ENCODE peak calls at places on chromosomes 5 and 9, in nine cellular contexts. H, K, P, T, F, R, C, U and L are unnamed samples. For H3K9me3, the result is how much of the 10 kb centered on the place peaks cover.

GRCh38 chr9:126415741-126416370 is 89.2 kb downstream of the MVB12B start:
- DNase-seq in T (no peak), F (no peak), K (no peak), U (no peak), P (peak), R (no peak), H (no peak), C (no peak), L (no peak)

GRCh38 chr5:116237917-116238502 is 153.2 kb downstream of the COMMD10 start:
- DNase-seq in U (no peak), P (no peak), K (peak), H (no peak), R (no peak), T (no peak), F (no peak), C (no peak), L (no peak)

GRCh38 chr9:90948156-90948555 is 146.5 kb downstream of the SYK start:
- DNase-seq in H (no peak), R (no peak), C (no peak), K (no peak), P (no peak), F (no peak), U (no peak), T (no peak), L (no peak)

GRCh38 chr5:177367981-177368960 is 10.5 kb downstream of the RGS14 start:
- DNase-seq in C (peak), P (no peak), U (no peak), K (no peak), T (no peak), F (no peak), H (no peak), R (peak), L (no peak)

GRCh38 chr9:109574061-109574882 is 76.2 kb upstream of the PTPN3 start:
- DNase-seq in K (peak), T (peak), F (no peak), P (no peak), C (no peak), U (no peak), H (no peak), R (no peak), L (no peak)

GRCh38 chr5:135371738-135372232 is 27.2 kb downstream of the MACROH2A1 start:
- DNase-seq in K (no peak), H (no peak), R (no peak), F (no peak), P (no peak), C (no peak), T (no peak), U (no peak), L (no peak)

GRCh38 chr5:116938488-116938887 is 363.9 kb upstream of the SEMA6A start:
- DNase-seq in T (peak), P (no peak), F (no peak), R (no peak), H (no peak), K (peak), C (no peak), U (no peak), L (no peak)

GRCh38 chr5:159906957-159907356 is 9.3 kb upstream of the ADRA1B start:
- DNase-seq in H (no peak), R (no peak), T (no peak), C (no peak), U (no peak), P (no peak), K (no peak), F (peak), L (no peak)

GRCh38 chr9:69083321-69083720 is 47.8 kb downstream of the FXN start:
- DNase-seq in C (no peak), F (no peak), H (no peak), T (no peak), U (no peak), K (no peak), P (no peak), R (no peak), L (no peak)

GRCh38 chr5:38940230-38940858 is 94.5 kb downstream of the OSMR start:
- DNase-seq in C (no peak), T (no peak), H (no peak), F (no peak), R (no peak), K (no peak), P (no peak), U (no peak), L (no peak)

GRCh38 chr5:139335811-139336210 is 5.8 kb upstream of the PAIP2 start:
- DNase-seq in T (no peak), P (no peak), F (no peak), H (no peak), U (no peak), R (no peak), C (no peak), K (no peak), L (no peak)

GRCh38 chr9:130451509-130452388 is 7.0 kb downstream of the ASS1 start:
- DNase-seq in T (no peak), F (peak), U (peak), K (peak), R (peak), C (peak), H (no peak), P (peak), L (no peak)

GRCh38 chr5:33594006-33594405 is 153.2 kb downstream of the TARS1 start:
- DNase-seq in P (no peak), U (no peak), R (no peak), T (no peak), K (no peak), F (no peak), C (no peak), H (no peak), L (no peak)

GRCh38 chr9:70746760-70747159 is 332.3 kb upstream of the KLF9 start:
- DNase-seq in R (no peak), U (no peak), H (no peak), P (no peak), T (no peak), F (no peak), C (no peak), K (no peak), L (no peak)

GRCh38 chr5:127909078-127909477 is 174.5 kb upstream of the SLC12A2 start:
- DNase-seq in H (no peak), C (peak), P (no peak), R (no peak), U (no peak), T (peak), F (peak), K (peak), L (no peak)

GRCh38 chr9:122846371-122847060 is 18.1 kb upstream of the PDCL start:
- DNase-seq in K (no peak), H (no peak), F (no peak), P (no peak), C (no peak), U (no peak), T (no peak), R (no peak), L (no peak)

GRCh38 chr5:72231989-72232703 is 87.9 kb downstream of the MRPS27 start:
- DNase-seq in T (no peak), U (no peak), R (no peak), H (no peak), P (no peak), C (no peak), K (no peak), F (no peak), L (peak)

GRCh38 chr5:10581867-10582511 is 18.1 kb downstream of the ANKRD33B start:
- DNase-seq in T (no peak), R (no peak), U (no peak), H (no peak), P (no peak), C (no peak), K (no peak), F (no peak), L (no peak)

GRCh38 chr9:135726138-135726853 is 24.3 kb downstream of the KCNT1 start:
- DNase-seq in T (no peak), P (no peak), C (no peak), K (peak), H (no peak), R (no peak), F (no peak), U (no peak), L (no peak)

GRCh38 chr9:25396828-25397227 is 281.4 kb downstream of the TUSC1 start:
- DNase-seq in P (no peak), H (no peak), U (no peak), R (no peak), C (no peak), K (no peak), F (no peak), T (no peak), L (no peak)
- H3K9me3 ChIP-seq in P (under half), H (under half), U (under half), R (under half), C (under half), K (under half), F (under half), T (under half), L (under half)

DNA sequence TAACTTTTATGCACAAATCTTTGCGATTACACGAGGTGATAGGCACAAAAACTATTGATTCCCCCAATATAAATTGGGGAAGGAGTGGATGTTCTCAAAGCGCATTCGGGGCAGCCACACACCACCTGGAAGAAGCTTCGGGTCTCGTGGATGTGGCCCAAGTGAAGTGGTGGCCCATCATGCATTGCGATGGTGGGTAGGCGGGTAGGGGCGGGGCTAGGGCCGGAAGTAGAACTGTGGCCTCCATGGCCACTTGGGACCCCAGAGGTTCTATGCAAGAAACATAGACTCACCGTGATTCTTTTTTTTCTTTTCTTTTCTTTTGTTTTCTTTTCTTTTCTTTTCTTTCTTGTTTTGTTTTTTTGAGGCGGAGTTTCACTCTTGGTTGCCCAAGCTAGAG is 86.4 kb upstream of the SLC44A1 start:
- DNase-seq in P (no peak), K (no peak), H (no peak), C (no peak), T (no peak), F (no peak), R (no peak), U (no peak), L (no peak)
- H3K27ac ChIP-seq in P (no peak), K (no peak), H (no peak), C (no peak), T (no peak), F (no peak), R (no peak), U (no peak), L (no peak)

GRCh38 chr5:1036504-1037122 is 28.0 kb downstream of the NKD2 start:
- DNase-seq in C (no peak), R (peak), P (peak), U (no peak), T (no peak), F (no peak), K (no peak), H (no peak), L (no peak)
- H3K9me3 ChIP-seq in C (under half), R (under half), P (under half), U (under half), T (under half), F (under half), K (under half), H (under half), L (under half)

GRCh38 chr5:155786108-155786507 is 540.9 kb upstream of the SGCD start:
- DNase-seq in C (no peak), U (no peak), R (no peak), F (no peak), H (no peak), P (no peak), K (no peak), T (no peak), L (no peak)
- H3K27ac ChIP-seq in C (no peak), U (no peak), R (no peak), F (no peak), H (no peak), P (no peak), K (no peak), T (no peak), L (no peak)

DNA sequence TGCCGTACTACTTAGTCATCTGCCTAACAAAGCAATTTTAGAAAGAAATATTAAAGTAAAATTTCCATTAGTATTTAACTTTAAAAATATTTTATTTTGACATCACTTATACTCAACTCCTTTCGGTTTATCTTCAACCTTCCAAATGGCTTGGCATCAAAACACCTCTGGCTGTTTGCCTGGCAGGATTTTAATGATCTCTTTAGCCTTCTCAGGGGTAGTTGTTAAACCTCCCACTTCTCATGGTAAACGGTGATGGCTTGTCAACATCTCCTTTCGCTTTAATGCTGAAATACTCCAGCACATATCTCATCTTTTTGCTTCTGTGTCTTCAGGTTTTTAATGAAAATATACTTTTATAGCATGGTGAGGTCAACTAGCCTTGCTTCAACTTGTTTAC is 747.1 kb downstream of the CETN3 start:
- DNase-seq in P (no peak), F (no peak), C (no peak), R (no peak), K (no peak), H (no peak), T (no peak), U (no peak), L (no peak)
- H3K9me3 ChIP-seq in P (under half), F (under half), C (under half), R (under half), K (under half), H (under half), T (under half), U (under half), L (under half)

DNA sequence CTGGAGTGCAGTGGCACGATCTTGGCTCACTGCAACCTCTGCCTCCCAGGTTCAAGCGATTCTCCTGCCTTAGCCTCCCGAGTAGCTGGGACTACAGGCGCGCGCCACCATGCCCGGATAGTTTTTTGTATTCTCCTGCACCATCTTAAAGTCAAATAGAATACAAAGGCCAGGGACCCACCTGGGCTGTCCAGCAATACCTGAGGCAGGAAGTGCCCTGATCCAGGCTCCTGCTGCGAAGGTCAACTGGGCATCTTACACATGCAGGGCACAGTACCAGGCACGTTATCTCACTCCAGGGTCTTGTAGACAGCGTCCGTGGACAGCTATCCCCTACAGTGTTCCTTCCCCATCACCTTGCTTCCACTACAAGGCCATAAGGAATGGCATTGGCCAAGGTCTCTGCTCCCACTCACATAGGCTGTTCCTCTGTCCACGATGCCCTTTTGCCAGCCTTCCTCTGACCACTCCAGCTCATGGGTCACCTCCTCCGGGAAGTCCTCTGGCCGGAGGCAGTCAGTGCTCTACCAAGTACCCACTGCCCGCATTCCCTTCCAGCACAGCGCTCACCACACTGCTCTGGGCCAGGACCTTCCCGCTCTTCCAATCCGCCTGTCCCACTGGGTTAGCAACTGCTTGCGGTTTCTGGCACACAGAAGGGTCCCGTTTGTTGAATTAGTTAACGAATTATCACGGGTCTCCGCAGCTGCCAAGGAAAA is 978 bp downstream of the P4HA2 start:
- DNase-seq in R (no peak), T (no peak), P (peak), C (peak), H (no peak), U (peak), K (peak), F (peak), L (no peak)
- H3K27ac ChIP-seq in R (peak), T (no peak), P (no peak), C (peak), H (peak), U (no peak), K (peak), F (peak), L (no peak)

DNA sequence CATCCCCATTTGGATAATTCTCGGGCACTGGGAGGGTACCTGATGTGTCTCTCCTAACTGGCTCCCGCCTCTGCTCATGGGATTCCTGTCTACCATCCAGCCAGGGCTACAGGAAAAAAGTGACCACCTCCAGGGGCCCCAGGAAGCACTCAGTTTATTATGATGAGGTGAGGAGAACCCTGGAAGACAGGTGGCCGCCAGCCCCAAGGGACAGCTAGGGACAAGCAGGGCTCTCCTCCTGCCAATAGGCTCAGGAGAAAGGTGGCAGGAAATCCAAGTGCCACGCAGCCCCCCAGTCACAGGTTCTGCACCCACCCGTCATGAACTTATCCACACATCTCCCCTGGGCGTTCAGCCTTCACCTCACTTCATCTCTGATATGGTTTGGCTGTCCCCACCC is 61.5 kb upstream of the ZNF354A start:
- DNase-seq in H (no peak), R (no peak), C (no peak), T (no peak), K (no peak), F (no peak), P (peak), U (no peak), L (no peak)
- H3K9me3 ChIP-seq in H (under half), R (under half), C (under half), T (under half), K (under half), F (under half), P (under half), U (under half), L (under half)